ENCODE peak calls at places on chromosomes 12 and 14, in nine cellular contexts. S, I, H, M, K, Z, B, U and F are unnamed samples.

GRCh38 chr14:68547305-68548193 is 245.3 kb downstream of the ZFP36L1 start:
- DNase-seq in U (peak; percentile 31), K (no peak), Z (no peak), M (no peak), I (no peak), B (peak; percentile 88), S (peak; percentile 91), H (no peak), F (no peak)

GRCh38 chr14:36662543-36663403 is 1.1 kb downstream of the PAX9 start:
- DNase-seq in I (no peak), U (no peak), M (peak; percentile 70), Z (peak; percentile 59), S (no peak), H (no peak), K (no peak), B (peak; percentile 36), F (no peak)

GRCh38 chr14:106872619-106873446 is 1346.5 kb downstream of the TMEM121 start:
- DNase-seq in I (no peak), K (peak; percentile 94), M (peak; percentile 48), H (peak; percentile 78), Z (no peak), U (no peak), S (no peak), B (peak; percentile 74), F (peak; percentile 54)

GRCh38 chr14:91059576-91060471 is 617 bp downstream of the RPS6KA5 start:
- DNase-seq in M (peak; percentile 85), U (no peak), I (peak; percentile 21), Z (peak; percentile 41), S (no peak), H (peak; percentile 62), K (peak; percentile 61), B (peak; percentile 28), F (peak; percentile 71)

GRCh38 chr14:34632451-34632850 is 2.5 kb upstream of the SNX6 start:
- DNase-seq in U (no peak), Z (no peak), H (no peak), B (no peak), M (no peak), K (no peak), I (no peak), S (no peak), F (no peak)

GRCh38 chr12:104680506-104680905 is 223.8 kb downstream of the CHST11 start:
- DNase-seq in S (no peak), B (no peak), M (no peak), U (no peak), K (no peak), H (no peak), I (no peak), Z (no peak), F (no peak)

GRCh38 chr12:120853188-120853587 is 51.0 kb downstream of the SPPL3 start:
- DNase-seq in H (no peak), I (no peak), K (no peak), S (peak; percentile 51), Z (no peak), U (no peak), B (no peak), M (no peak), F (no peak)

GRCh38 chr14:60515244-60515695 is 6.3 kb downstream of the SIX6 start:
- DNase-seq in M (no peak), K (no peak), H (no peak), I (no peak), B (no peak), U (no peak), S (no peak), Z (no peak), F (no peak)

GRCh38 chr12:57839996-57840395 is 6.5 kb downstream of the CTDSP2 start:
- DNase-seq in Z (peak; percentile 70), M (no peak), H (no peak), I (no peak), U (no peak), S (no peak), B (no peak), K (no peak), F (no peak)

GRCh38 chr14:30607156-30607780 is 14.9 kb upstream of the SCFD1 start:
- DNase-seq in M (no peak), H (no peak), I (no peak), Z (no peak), S (no peak), K (no peak), B (no peak), U (no peak), F (no peak)

GRCh38 chr12:49346659-49347306 is at the start of gene DNAJC22:
- DNase-seq in U (no peak), I (no peak), B (no peak), K (peak; percentile 31), Z (peak; percentile 35), S (no peak), M (no peak), H (no peak), F (peak; percentile 42)

GRCh38 chr12:69987453-69988102 is 162.6 kb downstream of the MYRFL start:
- DNase-seq in Z (no peak), K (no peak), S (peak; percentile 98), I (no peak), M (no peak), H (no peak), U (no peak), B (peak; percentile 68), F (no peak)

GRCh38 chr12:63164911-63165310 is 13.9 kb upstream of the AVPR1A start:
- DNase-seq in H (no peak), I (no peak), M (peak; percentile 76), Z (no peak), B (no peak), U (no peak), K (no peak), S (no peak), F (no peak)

GRCh38 chr14:51957950-51958349 is 31.4 kb upstream of the RTRAF start:
- DNase-seq in M (no peak), Z (no peak), H (no peak), K (no peak), I (no peak), S (peak; percentile 87), U (no peak), B (no peak), F (no peak)

GRCh38 chr12:41944241-41944640 is 200.4 kb downstream of the GXYLT1 start:
- DNase-seq in S (no peak), U (no peak), I (no peak), K (no peak), H (no peak), Z (no peak), M (no peak), B (no peak), F (no peak)

GRCh38 chr12:3046441-3047200 is 30.6 kb upstream of the TSPAN9 start:
- DNase-seq in S (peak; percentile 79), K (no peak), M (no peak), Z (no peak), B (no peak), H (no peak), U (no peak), I (no peak), F (no peak)

GRCh38 chr12:119780786-119781434 is 96.2 kb downstream of the CIT start:
- DNase-seq in M (no peak), S (peak; percentile 63), B (peak; percentile 60), K (peak; percentile 43), U (peak; percentile 18), H (no peak), I (peak; percentile 14), Z (no peak), F (peak; percentile 3)

GRCh38 chr12:32115404-32116104 is 8.9 kb downstream of the BICD1 start:
- DNase-seq in I (no peak), Z (no peak), S (peak; percentile 98), U (peak; percentile 93), B (peak; percentile 93), M (no peak), H (no peak), K (no peak), F (no peak)

GRCh38 chr12:91422107-91422506 is 239.5 kb upstream of the DCN start:
- DNase-seq in I (no peak), Z (no peak), H (no peak), B (no peak), M (no peak), S (no peak), K (no peak), U (no peak), F (no peak)

GRCh38 chr12:12673296-12673695 is 22.7 kb downstream of the GPR19 start:
- DNase-seq in M (no peak), S (no peak), I (no peak), B (no peak), Z (no peak), U (no peak), K (no peak), H (no peak), F (no peak)

GRCh38 chr14:47438650-47439140 is 236.7 kb downstream of the MDGA2 start:
- DNase-seq in M (no peak), B (peak; percentile 17), H (no peak), K (no peak), S (no peak), Z (no peak), I (no peak), U (no peak), F (no peak)

GRCh38 chr12:62190921-62191746 is 69.1 kb upstream of the USP15 start:
- DNase-seq in K (no peak), Z (no peak), B (peak; percentile 7), M (no peak), S (no peak), H (peak; percentile 5), I (peak; percentile 20), U (no peak), F (no peak)